ENCODE peak calls at places on chromosomes 7 and 10, in four cellular contexts. One of them, this sample, is unnamed.

GRCh38 chr10:28367419-28367818 is 64.6 kb upstream of the MPP7 start:
- DNase-seq in AG09309: no peak
- DNase-seq in neural progenitor cell: no peak
- DNase-seq in adrenal gland: no peak
- DNase-seq in this sample: no peak

GRCh38 chr7:93160410-93160809 is 12.2 kb upstream of the SAMD9L start:
- DNase-seq in neural progenitor cell: no peak
- DNase-seq in AG09309: no peak
- DNase-seq in adrenal gland: no peak
- DNase-seq in this sample: peak

GRCh38 chr7:16428672-16429071 is 7.3 kb upstream of the CRPPA start:
- DNase-seq in adrenal gland: no peak
- DNase-seq in AG09309: peak
- DNase-seq in neural progenitor cell: no peak
- DNase-seq in this sample: peak

GRCh38 chr10:65294329-65294728 is 1631.5 kb upstream of the LRRTM3 start:
- DNase-seq in AG09309: no peak
- DNase-seq in adrenal gland: no peak
- DNase-seq in neural progenitor cell: no peak
- DNase-seq in this sample: no peak

GRCh38 chr7:98214811-98215321 is 3.6 kb downstream of the BHLHA15 start:
- DNase-seq in AG09309: no peak
- DNase-seq in neural progenitor cell: no peak
- DNase-seq in adrenal gland: no peak
- DNase-seq in this sample: no peak

GRCh38 chr7:127904706-127905056 is 126.6 kb downstream of the LRRC4 start:
- DNase-seq in AG09309: no peak
- DNase-seq in adrenal gland: no peak
- DNase-seq in neural progenitor cell: no peak
- DNase-seq in this sample: no peak

GRCh38 chr7:90180011-90180585 is 25.8 kb downstream of the STEAP1 start:
- DNase-seq in adrenal gland: no peak
- DNase-seq in AG09309: peak
- DNase-seq in neural progenitor cell: no peak
- DNase-seq in this sample: no peak

GRCh38 chr10:97542169-97543024 is 30.2 kb upstream of the ANKRD2 start:
- DNase-seq in neural progenitor cell: peak
- DNase-seq in AG09309: peak
- DNase-seq in adrenal gland: peak
- DNase-seq in this sample: peak

DNA sequence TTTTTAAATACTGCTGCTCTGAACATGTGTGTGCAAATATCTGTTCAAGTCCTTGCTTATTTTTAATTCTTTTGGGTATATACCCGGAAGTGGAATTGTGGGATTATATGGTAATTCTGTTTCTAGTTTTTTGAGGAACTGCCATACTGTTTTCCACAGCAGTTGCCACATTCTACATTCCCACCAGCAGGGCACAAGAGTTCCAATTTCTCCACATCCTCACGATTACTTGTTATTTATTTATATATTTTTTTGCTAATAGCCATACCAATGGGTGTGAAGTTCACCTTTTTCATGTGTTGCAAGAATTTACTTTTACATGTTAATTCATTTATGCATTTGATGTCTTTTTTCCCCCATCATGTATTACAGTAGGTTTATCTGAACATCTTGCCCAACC is 79.6 kb upstream of the CXCL12 start:
- DNase-seq in AG09309: no peak
- DNase-seq in neural progenitor cell: no peak
- DNase-seq in adrenal gland: no peak
- DNase-seq in this sample: no peak
- TF ChIP-seq CTCF in AG09309: peak
- TF ChIP-seq CTCF in neural progenitor cell: peak
- TF ChIP-seq CTCF in adrenal gland: no peak
- TF ChIP-seq CTCF in this sample: no peak

GRCh38 chr7:27105161-27106122 is 3.0 kb upstream of the HOXA2 start:
- DNase-seq in adrenal gland: no peak
- DNase-seq in neural progenitor cell: no peak
- DNase-seq in AG09309: no peak
- DNase-seq in this sample: no peak

GRCh38 chr7:27101906-27102577 is 441 bp downstream of the HOXA2 start:
- DNase-seq in AG09309: no peak
- DNase-seq in adrenal gland: no peak
- DNase-seq in neural progenitor cell: peak
- DNase-seq in this sample: no peak

GRCh38 chr7:27102578-27103442 is at the start of gene HOXA2:
- DNase-seq in AG09309: no peak
- DNase-seq in neural progenitor cell: peak
- DNase-seq in adrenal gland: no peak
- DNase-seq in this sample: no peak

GRCh38 chr7:27104244-27105149 is 2.0 kb upstream of the HOXA2 start:
- DNase-seq in AG09309: no peak
- DNase-seq in adrenal gland: no peak
- DNase-seq in neural progenitor cell: no peak
- DNase-seq in this sample: no peak

GRCh38 chr7:27103489-27104226 is 1.2 kb upstream of the HOXA2 start:
- DNase-seq in adrenal gland: no peak
- DNase-seq in neural progenitor cell: peak
- DNase-seq in AG09309: no peak
- DNase-seq in this sample: no peak
- H3K4me3 ChIP-seq in adrenal gland: no peak
- H3K4me3 ChIP-seq in neural progenitor cell: no peak
- H3K4me3 ChIP-seq in AG09309: no peak
- H3K4me3 ChIP-seq in this sample: no peak

GRCh38 chr7:77995717-77996116 is 197.1 kb downstream of the PHTF2 start:
- DNase-seq in neural progenitor cell: peak
- DNase-seq in AG09309: no peak
- DNase-seq in adrenal gland: no peak
- DNase-seq in this sample: no peak
- TF ChIP-seq CTCF in neural progenitor cell: peak
- TF ChIP-seq CTCF in AG09309: peak
- TF ChIP-seq CTCF in adrenal gland: no peak
- TF ChIP-seq CTCF in this sample: peak

GRCh38 chr7:134742688-134743350 is 36.6 kb upstream of the CALD1 start:
- DNase-seq in AG09309: peak
- DNase-seq in neural progenitor cell: no peak
- DNase-seq in adrenal gland: peak
- DNase-seq in this sample: no peak
- H3K4me3 ChIP-seq in AG09309: no peak
- H3K4me3 ChIP-seq in neural progenitor cell: no peak
- H3K4me3 ChIP-seq in adrenal gland: no peak
- H3K4me3 ChIP-seq in this sample: no peak

GRCh38 chr10:46273506-46274477 is 13.0 kb upstream of the ANTXRL start:
- DNase-seq in adrenal gland: no peak
- DNase-seq in neural progenitor cell: peak
- DNase-seq in AG09309: no peak
- DNase-seq in this sample: no peak
- TF ChIP-seq CTCF in adrenal gland: peak
- TF ChIP-seq CTCF in neural progenitor cell: peak
- TF ChIP-seq CTCF in AG09309: no peak
- TF ChIP-seq CTCF in this sample: peak

This sample was measured in retinal pigment epithelial cell.